ENCODE peak calls at places on chromosomes 12 and 14, in ten cellular contexts. M is heart left ventricle; Z is sigmoid colon; S is activated CD4-positive, alpha-beta T cell treated with anti-CD3 and anti-CD28 coated beads for 4 hours; X is foreskin melanocyte; D is renal cortical epithelial cell; U is OCI-LY7; I is left kidney; Q is RWPE1; P is T-helper 1 cell. O is an unnamed sample.

GRCh38 chr12:54701940-54702592 is 53.9 kb upstream of the DCD start:
- DNase-seq in M (no peak), I (peak), P (peak), Q (peak), X (peak), D (peak), S (peak), U (peak), Z (no peak), O (no peak)

GRCh38 chr14:44960646-44961045 is 1.1 kb downstream of the KLHL28 start:
- DNase-seq in Z (no peak), I (no peak), S (no peak), Q (no peak), M (no peak), P (no peak), D (no peak), X (no peak), U (no peak), O (no peak)

GRCh38 chr12:64160718-64161060 is 61.4 kb downstream of the KICS2 start:
- DNase-seq in U (no peak), X (no peak), S (no peak), Z (no peak), P (no peak), Q (peak), M (no peak), D (no peak), I (no peak), O (no peak)

GRCh38 chr12:121128908-121129704 is 3.6 kb upstream of the P2RX7 start:
- DNase-seq in M (peak), P (peak), S (peak), U (peak), Q (no peak), Z (peak), D (peak), I (peak), X (peak), O (peak)

GRCh38 chr14:100536141-100536540 is 51.1 kb downstream of the BEGAIN start:
- DNase-seq in M (peak), U (no peak), Z (peak), P (no peak), Q (no peak), D (no peak), X (no peak), I (no peak), S (no peak), O (peak)

GRCh38 chr14:38201137-38201828 is 6.4 kb upstream of the SSTR1 start:
- DNase-seq in X (no peak), P (no peak), I (no peak), U (no peak), S (no peak), Z (no peak), M (no peak), Q (no peak), D (no peak), O (no peak)

GRCh38 chr12:503111-503761 is 43.5 kb downstream of the B4GALNT3 start:
- DNase-seq in D (peak), X (no peak), I (peak), Q (peak), Z (no peak), M (peak), P (no peak), S (no peak), U (no peak), O (no peak)

GRCh38 chr12:113903381-113903863 is 62.7 kb downstream of the RBM19 start:
- DNase-seq in M (no peak), U (no peak), D (peak), Z (no peak), P (no peak), Q (no peak), S (no peak), I (no peak), X (no peak), O (no peak)

GRCh38 chr12:109485201-109485600 is 7.8 kb downstream of the UBE3B start:
- DNase-seq in M (no peak), I (no peak), D (no peak), Q (no peak), Z (no peak), U (no peak), S (no peak), X (no peak), P (no peak), O (no peak)

GRCh38 chr12:45290218-45290609 is 74.3 kb downstream of the ANO6 start:
- DNase-seq in X (no peak), Z (no peak), S (no peak), P (no peak), D (peak), U (no peak), I (no peak), Q (peak), M (no peak), O (no peak)

GRCh38 chr14:52188381-52188780 is 79.1 kb upstream of the PTGDR start:
- DNase-seq in Q (no peak), S (no peak), M (no peak), U (no peak), Z (no peak), X (no peak), P (no peak), I (no peak), D (no peak), O (no peak)

GRCh38 chr14:67738740-67739504 is 37.2 kb downstream of the RDH12 start:
- DNase-seq in S (peak), Q (peak), Z (peak), M (peak), I (peak), D (peak), P (no peak), X (peak), U (no peak), O (no peak)

GRCh38 chr14:91058017-91058675 is 2.3 kb downstream of the RPS6KA5 start:
- DNase-seq in Q (no peak), S (no peak), D (peak), I (peak), Z (no peak), U (no peak), P (no peak), X (peak), M (no peak), O (no peak)

GRCh38 chr12:549476-550082 is 89.8 kb downstream of the B4GALNT3 start:
- DNase-seq in Q (no peak), D (no peak), M (no peak), I (no peak), U (no peak), S (no peak), X (no peak), P (no peak), Z (no peak), O (no peak)

GRCh38 chr12:46787496-46788055 is 38.2 kb downstream of the SLC38A4 start:
- DNase-seq in Z (no peak), X (no peak), D (no peak), I (no peak), Q (no peak), U (no peak), P (no peak), S (no peak), M (no peak), O (no peak)

GRCh38 chr12:13701502-13701901 is 279.9 kb downstream of the GRIN2B start:
- DNase-seq in P (no peak), Q (no peak), U (no peak), S (no peak), Z (no peak), X (no peak), I (no peak), D (no peak), M (no peak), O (no peak)

GRCh38 chr14:35534130-35534883 is at the start of gene INSM2:
- DNase-seq in U (peak), X (peak), P (no peak), I (peak), Z (no peak), Q (no peak), S (no peak), D (no peak), M (no peak), O (no peak)

GRCh38 chr12:115004469-115005146 is 320.6 kb upstream of the TBX3 start:
- DNase-seq in P (no peak), Q (no peak), X (no peak), S (no peak), Z (no peak), U (no peak), D (no peak), M (no peak), I (no peak), O (no peak)

GRCh38 chr12:28340261-28340660 is 150.0 kb downstream of the CCDC91 start:
- DNase-seq in P (no peak), M (no peak), I (peak), S (no peak), Z (no peak), Q (no peak), U (no peak), X (no peak), D (no peak), O (no peak)

GRCh38 chr12:93247313-93248057 is 130.2 kb upstream of the NUDT4 start:
- DNase-seq in Z (no peak), M (no peak), Q (no peak), X (no peak), I (peak), D (peak), U (peak), S (no peak), P (no peak), O (no peak)

GRCh38 chr12:109098142-109098652 is 800 bp downstream of the UNG start:
- DNase-seq in D (no peak), U (no peak), X (no peak), Q (peak), P (peak), I (no peak), M (peak), S (peak), Z (peak), O (no peak)

GRCh38 chr12:58364389-58365086 is 423.2 kb downstream of the ATP23 start:
- DNase-seq in U (no peak), I (no peak), P (no peak), D (peak), X (peak), S (no peak), M (no peak), Q (peak), Z (no peak), O (no peak)

GRCh38 chr12:105502426-105502930 is 172.0 kb downstream of the C12orf75 start:
- DNase-seq in M (no peak), D (no peak), U (no peak), I (peak), Z (no peak), P (no peak), X (no peak), S (no peak), Q (no peak), O (no peak)

GRCh38 chr14:29227631-29228030 is 461.0 kb downstream of the FOXG1 start:
- DNase-seq in X (peak), I (no peak), Q (no peak), P (no peak), Z (no peak), S (no peak), M (no peak), U (no peak), D (peak), O (no peak)

GRCh38 chr12:46370380-46370734 is 2.2 kb downstream of the SLC38A2 start:
- DNase-seq in P (no peak), M (no peak), X (no peak), U (no peak), Q (no peak), S (no peak), Z (no peak), D (no peak), I (no peak), O (no peak)

GRCh38 chr12:89919241-89919906 is 210.7 kb upstream of the ATP2B1 start:
- DNase-seq in M (no peak), Q (no peak), Z (no peak), P (no peak), X (no peak), S (no peak), D (no peak), U (no peak), I (no peak), O (no peak)

GRCh38 chr14:86602263-86602662 is 1072.3 kb downstream of the FLRT2 start:
- DNase-seq in Q (no peak), S (no peak), P (no peak), U (no peak), I (no peak), M (no peak), X (no peak), Z (no peak), D (no peak), O (no peak)

GRCh38 chr12:117038919-117039318 is 60.3 kb downstream of the TESC start:
- DNase-seq in I (no peak), Z (no peak), D (no peak), M (peak), S (no peak), Q (no peak), X (no peak), U (no peak), P (no peak), O (no peak)